ENCODE peak calls at places on chromosomes 7 and 10, in eight cellular contexts. W is Peyer's patch; P is HEK293T; I is OCI-M1; H is MM.1S; M is GM12892; L is activated T-cell treated with anti-CD3 and anti-CD28 coated beads for 1 hour; Z is effector CD4-positive, alpha-beta T cell. Q is an unnamed sample.

GRCh38 chr7:140190588-140190987 is 13.8 kb upstream of the KDM7A start:
- DNase-seq in Z (no peak), W (no peak), M (no peak), P (no peak), I (no peak), H (no peak), L (no peak), Q (no peak)

GRCh38 chr7:79301419-79301818 is 152.0 kb downstream of the MAGI2 start:
- DNase-seq in P (no peak), L (no peak), H (no peak), W (no peak), I (no peak), Z (no peak), M (no peak), Q (no peak)

GRCh38 chr10:79346388-79347225 is 662 bp upstream of the PPIF start:
- DNase-seq in H (no peak), Z (no peak), L (no peak), P (no peak), I (no peak), M (no peak), W (no peak), Q (no peak)

GRCh38 chr7:42174391-42174848 is 62.6 kb downstream of the GLI3 start:
- DNase-seq in P (no peak), H (no peak), L (no peak), M (no peak), Z (no peak), I (no peak), W (no peak), Q (no peak)

GRCh38 chr7:66952343-66953043 is 31.5 kb downstream of the TMEM248 start:
- DNase-seq in W (peak; percentile 64), L (no peak), P (no peak), M (no peak), I (no peak), H (no peak), Z (no peak), Q (no peak)

GRCh38 chr7:16462618-16463017 is 2.9 kb downstream of the SOSTDC1 start:
- DNase-seq in H (no peak), P (no peak), L (no peak), Z (no peak), M (no peak), W (no peak), I (no peak), Q (no peak)

GRCh38 chr7:74292757-74293576 is 3.8 kb downstream of the CLIP2 start:
- DNase-seq in L (no peak), H (no peak), Z (no peak), P (no peak), I (no peak), W (peak; percentile 86), M (no peak), Q (no peak)

GRCh38 chr7:48046458-48046857 is 11.1 kb downstream of the C7orf57 start:
- DNase-seq in Z (no peak), M (no peak), L (no peak), H (no peak), W (no peak), P (no peak), I (no peak), Q (peak; percentile 59)

GRCh38 chr10:122141821-122142651 is 129.1 kb upstream of the BTBD16 start:
- DNase-seq in Z (no peak), I (no peak), P (no peak), M (no peak), H (no peak), W (no peak), L (no peak), Q (no peak)

GRCh38 chr7:143507094-143507518 is 29.4 kb downstream of the TAS2R41 start:
- DNase-seq in L (no peak), W (no peak), I (peak; percentile 13), M (no peak), P (no peak), H (no peak), Z (no peak), Q (no peak)

GRCh38 chr7:43513236-43513635 is 69.7 kb upstream of the STK17A start:
- DNase-seq in P (no peak), W (no peak), L (no peak), Z (no peak), M (no peak), I (no peak), H (no peak), Q (no peak)

GRCh38 chr10:84200537-84201243 is 6.4 kb downstream of the CDHR1 start:
- DNase-seq in M (no peak), Z (no peak), P (no peak), L (no peak), H (no peak), I (peak; percentile 71), W (no peak), Q (no peak)

GRCh38 chr7:155807013-155807804 is 5.1 kb downstream of the SHH start:
- DNase-seq in P (no peak), L (no peak), M (no peak), H (no peak), Z (no peak), W (peak; percentile 40), I (no peak), Q (no peak)

GRCh38 chr10:125208854-125209545 is 48.6 kb upstream of the CTBP2 start:
- DNase-seq in H (no peak), M (no peak), W (no peak), L (no peak), I (no peak), P (no peak), Z (no peak), Q (no peak)

GRCh38 chr7:132197772-132198171 is 378.5 kb downstream of the PLXNA4 start:
- DNase-seq in I (no peak), P (no peak), H (no peak), M (no peak), L (no peak), Z (no peak), W (no peak), Q (no peak)

GRCh38 chr7:33050425-33051318 is 11.9 kb downstream of the NT5C3A start:
- DNase-seq in M (no peak), P (peak; percentile 32), H (peak; percentile 54), L (no peak), W (no peak), Z (peak; percentile 38), I (peak; percentile 74), Q (peak; percentile 40)

GRCh38 chr10:98141484-98142073 is 7.1 kb downstream of the R3HCC1L start:
- DNase-seq in M (no peak), I (peak; percentile 23), P (no peak), H (no peak), L (no peak), Z (no peak), W (no peak), Q (no peak)

GRCh38 chr10:95172851-95173250 is 21.2 kb upstream of the ACSM6 start:
- DNase-seq in P (no peak), Z (no peak), H (no peak), W (no peak), L (no peak), M (no peak), I (no peak), Q (no peak)

GRCh38 chr7:82562716-82563404 is 119.3 kb upstream of the CACNA2D1 start:
- DNase-seq in I (no peak), Z (no peak), W (no peak), M (no peak), L (no peak), H (no peak), P (no peak), Q (no peak)

GRCh38 chr10:110901954-110902819 is 16.8 kb downstream of the BBIP1 start:
- DNase-seq in L (no peak), P (no peak), M (no peak), Z (no peak), I (peak; percentile 33), H (no peak), W (no peak), Q (no peak)

GRCh38 chr10:14736600-14737081 is 38.1 kb downstream of the FAM107B start:
- DNase-seq in P (no peak), L (no peak), W (no peak), Z (no peak), I (peak; percentile 46), M (no peak), H (peak; percentile 39), Q (no peak)

GRCh38 chr10:28841625-28842024 is 164.3 kb downstream of the BAMBI start:
- DNase-seq in P (no peak), L (no peak), Z (no peak), M (no peak), W (no peak), I (no peak), H (no peak), Q (no peak)

GRCh38 chr10:12279281-12279680 is 70.1 kb upstream of the CAMK1D start:
- DNase-seq in I (no peak), L (no peak), Z (no peak), W (no peak), P (no peak), H (no peak), M (no peak), Q (no peak)

GRCh38 chr7:122137291-122138077 is 6.6 kb downstream of the AASS start:
- DNase-seq in W (no peak), I (peak; percentile 61), M (no peak), H (no peak), Z (no peak), P (no peak), L (no peak), Q (no peak)

GRCh38 chr10:109274681-109275080 is 648.6 kb downstream of the XPNPEP1 start:
- DNase-seq in Z (no peak), M (no peak), P (no peak), I (no peak), L (no peak), H (no peak), W (no peak), Q (no peak)

GRCh38 chr10:124545756-124546369 is 84.2 kb downstream of the LHPP start:
- DNase-seq in W (no peak), L (no peak), Z (no peak), H (no peak), I (no peak), P (no peak), M (no peak), Q (no peak)

GRCh38 chr10:4708123-4708759 is 117.8 kb upstream of the AKR1E2 start:
- DNase-seq in M (no peak), H (no peak), W (no peak), L (no peak), Z (no peak), I (peak; percentile 37), P (peak; percentile 49), Q (no peak)

GRCh38 chr10:52615756-52616419 is 156.7 kb downstream of the MBL2 start:
- DNase-seq in L (no peak), P (no peak), M (no peak), I (no peak), Z (no peak), W (no peak), H (no peak), Q (no peak)

GRCh38 chr10:10914129-10914528 is 103.5 kb upstream of the CELF2 start:
- DNase-seq in L (no peak), H (no peak), I (no peak), W (no peak), Z (no peak), M (no peak), P (no peak), Q (no peak)

GRCh38 chr10:18340496-18341051 is 200.3 kb downstream of the CACNB2 start:
- DNase-seq in W (no peak), L (no peak), I (no peak), H (no peak), P (peak; percentile 17), M (no peak), Z (no peak), Q (no peak)

GRCh38 chr7:139394553-139394952 is 34.9 kb downstream of the LUC7L2 start:
- DNase-seq in W (no peak), I (no peak), H (no peak), Z (no peak), M (no peak), P (no peak), L (no peak), Q (no peak)

GRCh38 chr10:58998924-58999713 is 177.3 kb upstream of the PHYHIPL start:
- DNase-seq in H (no peak), Z (no peak), M (no peak), P (no peak), I (no peak), L (no peak), W (no peak), Q (no peak)

GRCh38 chr7:25360471-25360870 is 132.2 kb upstream of the NPVF start:
- DNase-seq in P (no peak), W (no peak), L (no peak), I (no peak), M (no peak), H (no peak), Z (no peak), Q (no peak)

GRCh38 chr7:84207025-84207424 is 12.4 kb upstream of the SEMA3A start:
- DNase-seq in Z (no peak), L (no peak), M (no peak), H (no peak), P (no peak), W (no peak), I (no peak), Q (no peak)